ENCODE peak calls at places on chromosomes 12 and 14, in five cellular contexts. K is SK-N-SH, G is mesendoderm, B is Panc1, S is cardiac muscle cell. P is an unnamed sample.
A peak's percentile ranks its signal among the peaks of the same experiment; 100 is the strongest.

GRCh38 chr14:32432813-32433538 is 103.9 kb downstream of the AKAP6 start:
- DNase-seq in B (no peak), S (no peak), G (no peak), K (no peak), P (no peak)

GRCh38 chr12:132899033-132899432 is 11.6 kb upstream of the CHFR start:
- DNase-seq in G (peak; percentile 56), B (no peak), S (no peak), K (no peak), P (no peak)

GRCh38 chr14:64641760-64642159 is 62.5 kb upstream of the PLEKHG3 start:
- DNase-seq in K (no peak), B (no peak), S (no peak), G (no peak), P (no peak)

GRCh38 chr14:88168498-88169165 is 154.4 kb downstream of the KCNK10 start:
- DNase-seq in G (peak; percentile 78), K (peak; percentile 57), B (peak; percentile 20), S (peak; percentile 30), P (peak; percentile 69)

GRCh38 chr14:51369814-51370213 is 129.8 kb downstream of the TMX1 start:
- DNase-seq in B (no peak), S (no peak), K (no peak), G (no peak), P (peak; percentile 41)

GRCh38 chr12:124506145-124506831 is 61.1 kb downstream of the NCOR2 start:
- DNase-seq in B (no peak), G (peak; percentile 41), S (no peak), K (peak; percentile 89), P (no peak)

GRCh38 chr12:112978163-112979081 is at the start of gene OAS2:
- DNase-seq in K (no peak), B (no peak), S (peak; percentile 3), G (no peak), P (no peak)

GRCh38 chr14:57051633-57052032 is 217.1 kb downstream of the EXOC5 start:
- DNase-seq in B (no peak), S (no peak), K (no peak), G (peak; percentile 36), P (no peak)

GRCh38 chr14:55433880-55434804 is 6.3 kb downstream of the TBPL2 start:
- DNase-seq in S (no peak), G (no peak), B (no peak), K (no peak), P (no peak)

DNA sequence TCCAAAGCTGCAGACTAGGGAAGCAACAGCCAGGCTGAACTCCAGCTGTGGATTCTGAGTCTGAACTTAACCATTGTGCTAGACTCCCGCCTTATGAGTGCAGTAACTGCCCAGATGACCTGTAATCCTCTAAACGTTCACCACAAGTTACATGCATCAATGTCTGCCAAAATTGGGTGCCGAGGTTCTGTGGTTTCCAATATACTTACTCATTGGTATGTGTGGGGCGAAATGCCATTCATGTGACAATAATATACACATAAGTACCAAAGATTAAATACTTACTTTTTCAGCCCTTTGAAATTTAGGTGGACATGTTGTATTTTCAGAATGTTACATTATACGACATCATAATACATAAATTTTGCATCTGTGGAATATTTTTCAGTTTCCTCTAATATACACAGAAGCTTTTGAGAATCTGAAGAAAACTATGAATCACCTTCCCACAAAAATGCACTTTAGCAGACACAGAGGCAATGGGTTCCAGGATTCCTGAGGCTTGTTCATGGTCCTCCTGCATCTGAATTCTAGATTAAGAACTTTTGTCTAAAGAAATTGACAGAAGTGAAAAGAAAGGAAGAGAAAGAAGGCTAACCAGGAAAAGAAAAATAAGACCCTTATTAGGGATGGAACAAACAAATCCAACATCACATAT is 31.7 kb downstream of the GRIP1 start:
- DNase-seq in G (no peak), B (no peak), K (no peak), S (no peak), P (peak; percentile 76)
- H3K27ac ChIP-seq in G (no peak overlapping the region), B (no peak overlapping the region), K (peak overlapping the region; percentile 24), S (no peak overlapping the region), P (peak overlapping the region; percentile 82)

GRCh38 chr14:90060312-90060964 is 1.4 kb upstream of the KCNK13 start:
- DNase-seq in G (peak; percentile 85), B (no peak), K (peak; percentile 92), S (peak; percentile 75), P (peak; percentile 68)
- H3K27ac ChIP-seq in G (no peak overlapping the region), B (no peak overlapping the region), K (no peak overlapping the region), S (no peak overlapping the region), P (no peak overlapping the region)

GRCh38 chr14:92619671-92620437 is 106.3 kb downstream of the RIN3 start:
- DNase-seq in B (no peak), G (no peak), S (no peak), K (no peak), P (no peak)
- H3K27ac ChIP-seq in B (no peak overlapping the region), G (no peak overlapping the region), S (no peak overlapping the region), K (no peak overlapping the region), P (no peak overlapping the region)

GRCh38 chr12:106020736-106021135 is 118.0 kb downstream of the NUAK1 start:
- DNase-seq in B (no peak), G (no peak), K (no peak), S (no peak), P (no peak)
- H3K27ac ChIP-seq in B (peak overlapping the region; percentile 20), G (no peak overlapping the region), K (no peak overlapping the region), S (no peak overlapping the region), P (no peak overlapping the region)

GRCh38 chr14:52902971-52903385 is 47.9 kb downstream of the FERMT2 start:
- DNase-seq in B (no peak), K (no peak), S (no peak), G (peak; percentile 45), P (no peak)
- H3K27ac ChIP-seq in B (no peak overlapping the region), K (peak overlapping the region; percentile 94), S (no peak overlapping the region), G (no peak overlapping the region), P (no peak overlapping the region)

GRCh38 chr12:50256761-50257160 is 26.6 kb downstream of the LIMA1 start:
- DNase-seq in K (no peak), S (no peak), G (no peak), B (no peak), P (no peak)
- H3K27ac ChIP-seq in K (no peak overlapping the region), S (no peak overlapping the region), G (no peak overlapping the region), B (peak overlapping the region; percentile 73), P (no peak overlapping the region)

P was measured in SJCRH30.